ENCODE peak calls at places on chromosomes 4 and X, in four cellular contexts. J is H1, Y is endothelial cell of umbilical vein, G is K562. N is an unnamed sample.

GRCh38 chrX:139936259-139936658 is 3.4 kb upstream of the ATP11C start:
- DNase-seq in Y (no peak), J (no peak), G (no peak), N (no peak)

GRCh38 chr4:24368801-24369200 is 215.6 kb downstream of the DHX15 start:
- DNase-seq in Y (no peak), J (no peak), G (no peak), N (no peak)

GRCh38 chr4:174613979-174614378 is 91.7 kb upstream of the HPGD start:
- DNase-seq in J (no peak), Y (no peak), G (no peak), N (no peak)

GRCh38 chr4:110268790-110269189 is 70.4 kb upstream of the ELOVL6 start:
- DNase-seq in J (no peak), G (no peak), Y (no peak), N (no peak)

GRCh38 chr4:80312124-80312523 is 23.4 kb upstream of the CFAP299 start:
- DNase-seq in G (no peak), Y (no peak), J (no peak), N (no peak)

GRCh38 chr4:106210021-106210420 is 106.0 kb downstream of the TBCK start:
- DNase-seq in G (no peak), Y (no peak), J (no peak), N (no peak)

GRCh38 chr4:43325220-43325967 is 432.9 kb downstream of the GRXCR1 start:
- DNase-seq in J (no peak), G (no peak), Y (no peak), N (no peak)

GRCh38 chrX:41491267-41492004 is 44.3 kb downstream of the NYX start:
- DNase-seq in Y (peak), J (no peak), G (no peak), N (no peak)

GRCh38 chrX:143429831-143430230 is 87.4 kb downstream of the SPANXN3 start:
- DNase-seq in J (no peak), Y (no peak), G (no peak), N (no peak)

GRCh38 chr4:119726505-119726904 is 97.9 kb upstream of the PDE5A start:
- DNase-seq in G (no peak), J (no peak), Y (no peak), N (no peak)

GRCh38 chr4:123599920-123600394 is 203.4 kb downstream of the SPRY1 start:
- DNase-seq in J (peak), G (peak), Y (peak), N (peak)

GRCh38 chrX:119784747-119785446 is 6.5 kb downstream of the RPL39 start:
- DNase-seq in Y (peak), G (peak), J (peak), N (peak)

DNA sequence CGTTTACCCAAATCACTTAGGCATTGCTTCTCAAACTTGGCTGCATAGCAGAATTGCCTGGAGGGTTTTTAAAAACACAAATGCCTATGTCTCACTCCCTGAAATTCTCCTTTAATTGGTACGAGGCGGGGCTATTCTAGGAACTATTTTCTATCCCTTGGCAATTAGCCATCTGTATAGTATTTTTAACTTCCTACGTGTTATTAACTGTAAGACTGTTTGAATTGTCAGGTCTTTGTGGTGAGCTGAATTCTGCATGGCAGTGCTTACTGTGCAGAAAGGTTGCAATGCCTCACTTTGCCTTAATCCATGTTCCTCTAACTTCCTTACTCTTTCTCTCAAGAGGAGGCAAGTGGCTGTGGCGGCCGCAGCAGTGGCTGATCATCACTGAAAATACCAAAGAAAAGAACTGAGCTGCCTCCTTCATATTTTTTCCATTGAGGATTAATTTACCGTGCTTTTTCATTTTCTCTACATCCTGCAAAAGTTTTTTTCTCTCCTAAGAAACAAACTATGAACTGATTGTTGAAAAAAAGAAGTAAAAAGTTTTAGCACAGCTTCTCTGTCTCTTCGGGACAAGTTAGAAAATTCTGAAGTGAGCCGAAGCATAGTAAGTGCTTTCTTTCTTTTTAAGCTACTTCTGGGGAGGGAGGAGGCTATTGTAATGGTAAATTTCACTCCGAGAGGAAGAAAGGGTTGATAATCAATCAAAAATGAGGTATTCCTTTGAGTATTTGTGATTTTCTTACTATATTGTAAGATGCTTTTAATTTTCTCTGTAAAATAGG is at the start of gene SHROOM3:
- DNase-seq in Y (no peak), J (no peak), G (no peak), N (no peak)
- H3K9ac ChIP-seq in Y (no peak), J (peak), G (no peak), N (no peak)

GRCh38 chr4:184400375-184400870 is 73.9 kb downstream of the IRF2 start:
- DNase-seq in Y (peak), G (no peak), J (no peak), N (no peak)
- H3K27ac ChIP-seq in Y (peak), G (no peak), J (no peak), N (no peak)

DNA sequence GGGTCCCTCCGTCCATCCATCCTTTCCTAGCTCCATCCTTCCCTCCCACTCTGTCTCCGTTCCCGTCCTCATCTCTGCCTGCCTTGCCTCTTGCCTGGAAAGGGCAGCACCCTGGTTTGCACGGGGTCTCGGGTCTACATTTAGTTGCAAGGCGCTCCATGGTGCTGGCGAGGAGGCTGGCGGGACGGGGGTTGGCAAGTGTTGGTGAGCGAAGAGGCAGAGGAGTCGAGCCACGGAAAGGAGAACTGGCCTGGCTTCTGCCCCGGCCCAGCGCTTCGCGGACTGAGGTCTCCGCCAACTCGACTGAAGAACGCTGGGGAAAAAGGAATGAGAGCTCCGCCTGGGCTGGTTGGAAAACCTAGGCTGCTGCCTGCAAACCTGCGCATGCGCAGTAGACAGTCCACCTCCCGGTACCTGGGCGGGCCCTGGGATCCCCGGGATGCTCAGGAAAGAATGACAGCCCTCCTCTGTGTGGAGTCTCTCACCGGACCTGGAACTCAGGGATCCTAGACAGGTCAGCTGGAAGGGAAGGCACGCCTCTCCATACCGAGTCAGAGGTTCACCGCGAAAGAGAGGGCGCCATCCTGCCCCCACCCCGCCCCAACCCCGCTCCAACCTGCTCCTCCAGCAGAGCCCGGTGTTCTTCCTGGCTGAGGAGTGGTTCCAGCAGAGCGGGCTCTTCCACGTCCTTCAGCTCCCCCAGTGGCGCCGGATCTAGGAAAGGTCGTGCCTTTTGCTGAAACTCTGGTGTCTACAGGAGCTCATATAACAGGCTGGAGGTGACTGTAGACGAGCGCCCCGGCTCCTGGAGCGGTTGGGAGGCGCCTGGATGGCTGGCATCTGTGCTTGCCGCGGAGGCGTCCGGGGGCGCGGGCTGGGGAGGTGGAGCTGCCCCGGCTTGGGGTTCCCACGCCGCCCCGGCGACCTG is 6.0 kb downstream of the FRG2 start:
- DNase-seq in G (peak), Y (no peak), J (no peak), N (no peak)
- TF ChIP-seq EZH2 in G (no peak), Y (peak), J (no peak), N (no peak)

GRCh38 chr4:176780995-176781738 is 11.6 kb downstream of the VEGFC start:
- DNase-seq in G (no peak), Y (peak), J (no peak), N (no peak)

GRCh38 chr4:176779421-176779820 is 13.3 kb downstream of the VEGFC start:
- DNase-seq in J (no peak), Y (no peak), G (no peak), N (no peak)

GRCh38 chr4:176782191-176782590 is 10.5 kb downstream of the VEGFC start:
- DNase-seq in Y (no peak), G (no peak), J (no peak), N (no peak)

GRCh38 chr4:176782794-176783193 is 9.9 kb downstream of the VEGFC start:
- DNase-seq in G (no peak), J (no peak), Y (peak), N (no peak)

DNA sequence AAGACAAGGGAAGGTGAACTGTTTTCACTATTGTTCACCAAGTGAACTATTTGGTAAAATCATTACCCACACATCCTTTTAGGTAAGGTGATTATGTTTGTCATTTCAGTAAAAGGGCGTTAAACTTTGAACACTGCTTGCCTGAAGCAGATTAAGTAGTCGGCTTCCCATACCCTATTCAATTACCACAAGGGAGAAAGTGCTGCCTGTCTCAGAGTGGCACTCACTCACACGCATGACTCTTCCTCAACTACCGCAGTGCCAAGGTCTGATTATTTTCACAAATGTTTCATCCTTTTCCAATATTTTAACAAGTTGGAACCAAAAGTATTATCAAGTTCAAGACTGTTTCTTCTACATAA is 11.0 kb downstream of the VEGFC start:
- DNase-seq in J (no peak), Y (no peak), G (no peak), N (no peak)
- H3K9ac ChIP-seq in J (no peak), Y (peak), G (no peak), N (no peak)

N was measured in DND-41.